ENCODE peak calls at places on chromosomes 16 and 17, in five cellular contexts. One of them, this sample, is unnamed.
A peak's percentile ranks its signal among the peaks of the same experiment; 100 is the strongest.

GRCh38 chr17:2755941-2756724 is 6.7 kb upstream of the CCDC92B start:
- DNase-seq in adrenal gland: no peak
- DNase-seq in stomach: no peak
- DNase-seq in A549: no peak
- DNase-seq in IMR-90: no peak
- DNase-seq in this sample: no peak

GRCh38 chr16:50571786-50572185 is 23.6 kb downstream of the NKD1 start:
- DNase-seq in A549: no peak
- DNase-seq in stomach: no peak
- DNase-seq in adrenal gland: no peak
- DNase-seq in IMR-90: no peak
- DNase-seq in this sample: no peak

GRCh38 chr17:78995022-78995760 is 14.4 kb downstream of the CANT1 start:
- DNase-seq in A549: no peak
- DNase-seq in stomach: peak; percentile 26
- DNase-seq in IMR-90: no peak
- DNase-seq in adrenal gland: no peak
- DNase-seq in this sample: no peak

GRCh38 chr16:2514333-2515179 is 804 bp downstream of the ATP6V0C start:
- DNase-seq in adrenal gland: peak; percentile 55
- DNase-seq in stomach: peak; percentile 43
- DNase-seq in A549: no peak
- DNase-seq in IMR-90: no peak
- DNase-seq in this sample: no peak

GRCh38 chr16:22075776-22076175 is 16.6 kb upstream of the VWA3A start:
- DNase-seq in stomach: no peak
- DNase-seq in IMR-90: peak; percentile 19
- DNase-seq in adrenal gland: no peak
- DNase-seq in A549: no peak
- DNase-seq in this sample: no peak

GRCh38 chr16:52786105-52786504 is 239.2 kb upstream of the TOX3 start:
- DNase-seq in IMR-90: no peak
- DNase-seq in stomach: no peak
- DNase-seq in adrenal gland: no peak
- DNase-seq in A549: no peak
- DNase-seq in this sample: no peak

GRCh38 chr16:83392743-83393142 is 415.0 kb upstream of the HSBP1 start:
- DNase-seq in IMR-90: no peak
- DNase-seq in A549: no peak
- DNase-seq in stomach: no peak
- DNase-seq in adrenal gland: no peak
- DNase-seq in this sample: peak; percentile 23

GRCh38 chr16:68401871-68402747 is 46.2 kb downstream of the SMPD3 start:
- DNase-seq in adrenal gland: no peak
- DNase-seq in IMR-90: peak; percentile 68
- DNase-seq in stomach: no peak
- DNase-seq in A549: no peak
- DNase-seq in this sample: peak; percentile 83

GRCh38 chr16:57194512-57194911 is 8.4 kb downstream of the RSPRY1 start:
- DNase-seq in adrenal gland: no peak
- DNase-seq in IMR-90: peak; percentile 94
- DNase-seq in A549: peak; percentile 90
- DNase-seq in stomach: no peak
- DNase-seq in this sample: peak; percentile 57

GRCh38 chr17:48002208-48002919 is 31.5 kb downstream of the CDK5RAP3 start:
- DNase-seq in IMR-90: peak; percentile 87
- DNase-seq in A549: peak; percentile 36
- DNase-seq in stomach: no peak
- DNase-seq in adrenal gland: no peak
- DNase-seq in this sample: no peak

GRCh38 chr17:76442341-76443338 is 10.3 kb downstream of the UBE2O start:
- DNase-seq in IMR-90: peak; percentile 66
- DNase-seq in A549: no peak
- DNase-seq in adrenal gland: no peak
- DNase-seq in stomach: no peak
- DNase-seq in this sample: no peak

GRCh38 chr16:69003500-69003899 is 102.0 kb upstream of the HAS3 start:
- DNase-seq in adrenal gland: no peak
- DNase-seq in stomach: no peak
- DNase-seq in A549: no peak
- DNase-seq in IMR-90: no peak
- DNase-seq in this sample: no peak

GRCh38 chr17:32523827-32524552 is 37.2 kb downstream of the CDK5R1 start:
- DNase-seq in IMR-90: no peak
- DNase-seq in stomach: no peak
- DNase-seq in A549: no peak
- DNase-seq in adrenal gland: no peak
- DNase-seq in this sample: no peak

GRCh38 chr17:61157246-61157887 is 242.3 kb upstream of the TBX2 start:
- DNase-seq in IMR-90: peak; percentile 71
- DNase-seq in adrenal gland: peak; percentile 30
- DNase-seq in A549: peak; percentile 42
- DNase-seq in stomach: no peak
- DNase-seq in this sample: peak; percentile 39

GRCh38 chr16:19822534-19822933 is 62.1 kb downstream of the GPRC5B start:
- DNase-seq in IMR-90: peak; percentile 79
- DNase-seq in stomach: no peak
- DNase-seq in adrenal gland: no peak
- DNase-seq in A549: no peak
- DNase-seq in this sample: no peak

DNA sequence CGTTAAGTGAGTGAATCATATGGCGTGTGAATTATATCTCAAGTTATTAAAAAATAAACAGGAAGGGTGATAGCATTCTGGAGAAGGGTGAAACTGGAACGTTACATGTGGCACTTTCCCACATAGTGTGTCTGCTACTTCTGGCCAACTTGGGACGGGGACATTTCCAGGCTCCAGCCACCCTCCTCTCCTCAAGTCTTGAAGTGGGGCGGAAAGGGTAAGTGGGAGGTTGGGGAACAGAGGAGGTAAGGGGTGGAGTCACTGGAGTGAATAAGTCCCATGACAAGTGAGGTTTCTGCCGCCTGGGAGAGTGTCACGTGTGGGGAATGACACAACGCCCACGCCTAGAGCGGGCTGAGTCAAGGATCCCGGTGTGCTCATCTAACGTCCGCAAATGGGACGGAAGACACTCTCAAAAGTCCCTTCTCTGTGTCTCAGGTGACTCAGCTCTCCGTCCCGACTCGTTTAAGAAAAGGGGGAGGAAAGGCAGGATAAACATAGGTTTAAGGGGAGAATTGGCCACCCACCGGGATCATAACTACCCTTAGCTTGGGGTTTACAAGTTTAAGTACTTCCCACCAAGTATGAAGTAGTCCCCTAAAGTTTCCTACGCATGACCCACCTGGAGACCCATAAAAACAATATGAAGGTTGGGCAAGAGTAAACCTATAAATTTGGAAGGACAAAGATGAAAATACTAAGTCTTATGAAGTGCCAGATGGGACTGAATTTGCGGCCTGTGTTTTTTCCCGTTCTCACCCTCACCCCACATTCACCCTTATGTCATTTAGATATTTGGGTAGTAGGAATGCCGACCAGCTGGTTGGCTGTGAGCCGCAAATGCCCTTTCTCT is 1.2 kb upstream of the SPAG9 start:
- DNase-seq in stomach: peak; percentile 91
- DNase-seq in IMR-90: peak; percentile 94
- DNase-seq in adrenal gland: peak; percentile 96
- DNase-seq in A549: peak; percentile 99
- DNase-seq in this sample: peak; percentile 98
- TF ChIP-seq POLR2A in stomach: peak; percentile 97
- TF ChIP-seq POLR2A in IMR-90: peak; percentile 92
- TF ChIP-seq POLR2A in adrenal gland: peak; percentile 88
- TF ChIP-seq POLR2A in A549: peak; percentile 64
- TF ChIP-seq POLR2A in this sample: peak; percentile 53

GRCh38 chr17:58330544-58330996 is 2.0 kb upstream of the TSPOAP1 start:
- DNase-seq in IMR-90: no peak
- DNase-seq in A549: no peak
- DNase-seq in adrenal gland: no peak
- DNase-seq in stomach: no peak
- DNase-seq in this sample: no peak

GRCh38 chr17:58329808-58330543 is 1.4 kb upstream of the TSPOAP1 start:
- DNase-seq in A549: no peak
- DNase-seq in adrenal gland: no peak
- DNase-seq in stomach: no peak
- DNase-seq in IMR-90: no peak
- DNase-seq in this sample: no peak

GRCh38 chr17:58327363-58328194 is 1.0 kb downstream of the TSPOAP1 start:
- DNase-seq in stomach: no peak
- DNase-seq in IMR-90: no peak
- DNase-seq in A549: no peak
- DNase-seq in adrenal gland: no peak
- DNase-seq in this sample: no peak

GRCh38 chr17:58328195-58329034 is at the start of gene TSPOAP1:
- DNase-seq in IMR-90: no peak
- DNase-seq in A549: no peak
- DNase-seq in adrenal gland: peak; percentile 49
- DNase-seq in stomach: no peak
- DNase-seq in this sample: no peak

GRCh38 chr17:58329035-58329807 is 626 bp upstream of the TSPOAP1 start:
- DNase-seq in adrenal gland: peak; percentile 51
- DNase-seq in IMR-90: no peak
- DNase-seq in stomach: peak; percentile 37
- DNase-seq in A549: no peak
- DNase-seq in this sample: no peak
- TF ChIP-seq POLR2A in adrenal gland: no peak
- TF ChIP-seq POLR2A in IMR-90: no peak
- TF ChIP-seq POLR2A in stomach: no peak
- TF ChIP-seq POLR2A in A549: no peak
- TF ChIP-seq POLR2A in this sample: no peak

DNA sequence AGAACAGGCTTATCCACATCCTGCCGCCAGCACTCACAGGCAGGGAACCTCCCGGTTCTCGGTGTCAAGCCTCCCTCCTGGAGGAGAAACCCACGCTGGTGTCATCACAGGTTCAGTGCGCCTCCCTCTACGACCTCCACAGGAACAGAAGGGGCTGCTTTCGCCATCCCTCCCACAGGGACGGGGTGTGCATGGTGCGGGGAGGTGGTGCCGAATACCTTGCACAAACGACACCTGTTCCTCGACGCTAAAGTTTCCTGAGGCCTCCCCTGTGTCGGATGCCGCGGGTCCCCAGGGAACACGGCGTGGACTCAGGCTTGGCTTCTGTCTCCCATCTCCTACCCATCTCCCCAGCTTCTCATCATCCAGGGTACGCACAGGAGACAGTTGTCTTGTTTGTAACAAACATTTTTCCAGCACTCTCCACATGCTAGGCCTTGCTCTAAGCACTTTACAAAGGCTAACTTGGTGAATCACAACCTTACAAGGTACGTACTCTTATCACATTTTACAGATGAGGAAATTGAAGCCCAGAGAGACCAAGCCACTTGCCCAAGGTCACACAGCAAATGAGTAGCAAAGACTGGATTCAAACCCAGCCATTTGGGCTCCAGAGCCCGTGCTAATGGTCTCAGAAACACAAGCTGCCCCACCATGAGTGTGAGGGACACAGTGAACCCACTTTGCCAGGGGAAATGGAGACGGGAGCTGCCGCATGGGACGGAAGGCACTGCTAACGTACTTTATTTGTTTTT is 271.6 kb downstream of the C16orf95 start:
- DNase-seq in adrenal gland: no peak
- DNase-seq in IMR-90: no peak
- DNase-seq in A549: no peak
- DNase-seq in stomach: no peak
- DNase-seq in this sample: no peak
- TF ChIP-seq POLR2A in adrenal gland: no peak
- TF ChIP-seq POLR2A in IMR-90: no peak
- TF ChIP-seq POLR2A in A549: no peak
- TF ChIP-seq POLR2A in stomach: no peak
- TF ChIP-seq POLR2A in this sample: no peak

DNA sequence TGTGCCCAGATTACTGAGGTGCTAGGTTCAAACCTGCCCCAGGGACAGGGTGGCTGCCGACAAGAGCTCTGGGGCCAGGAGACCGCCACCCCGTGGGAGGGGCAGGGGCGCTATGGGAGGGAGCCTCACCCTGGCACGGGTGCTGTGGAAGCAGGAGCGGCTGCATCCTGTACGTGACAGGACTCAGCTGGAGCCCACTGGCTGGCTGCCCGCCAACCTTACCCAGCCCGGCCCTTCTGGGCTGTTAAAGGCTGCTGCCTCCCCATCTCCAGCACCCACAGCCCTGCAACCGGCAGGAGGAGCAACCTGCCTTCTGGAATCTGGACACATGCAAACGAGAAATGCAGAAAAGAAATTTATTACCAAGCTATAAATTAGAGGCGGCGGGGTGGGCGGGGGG is 11.2 kb downstream of the PAM16 start:
- DNase-seq in adrenal gland: no peak
- DNase-seq in stomach: peak; percentile 46
- DNase-seq in A549: no peak
- DNase-seq in IMR-90: peak; percentile 52
- DNase-seq in this sample: no peak
- TF ChIP-seq POLR2A in adrenal gland: no peak
- TF ChIP-seq POLR2A in stomach: no peak
- TF ChIP-seq POLR2A in A549: no peak
- TF ChIP-seq POLR2A in IMR-90: no peak
- TF ChIP-seq POLR2A in this sample: no peak

GRCh38 chr17:7888184-7888920 is at the start of gene CHD3:
- DNase-seq in A549: no peak
- DNase-seq in adrenal gland: no peak
- DNase-seq in IMR-90: peak; percentile 21
- DNase-seq in stomach: peak; percentile 61
- DNase-seq in this sample: no peak

GRCh38 chr17:7889166-7889584 is 586 bp downstream of the CHD3 start:
- DNase-seq in stomach: peak; percentile 99
- DNase-seq in adrenal gland: peak; percentile 99
- DNase-seq in A549: peak; percentile 98
- DNase-seq in IMR-90: peak; percentile 86
- DNase-seq in this sample: peak; percentile 96

GRCh38 chr17:7887038-7887481 is 1.5 kb upstream of the CHD3 start:
- DNase-seq in A549: no peak
- DNase-seq in IMR-90: no peak
- DNase-seq in stomach: no peak
- DNase-seq in adrenal gland: no peak
- DNase-seq in this sample: no peak

GRCh38 chr17:7886227-7887037 is 2.2 kb upstream of the CHD3 start:
- DNase-seq in adrenal gland: peak; percentile 33
- DNase-seq in stomach: peak; percentile 54
- DNase-seq in IMR-90: peak; percentile 7
- DNase-seq in A549: peak; percentile 69
- DNase-seq in this sample: peak; percentile 45

DNA sequence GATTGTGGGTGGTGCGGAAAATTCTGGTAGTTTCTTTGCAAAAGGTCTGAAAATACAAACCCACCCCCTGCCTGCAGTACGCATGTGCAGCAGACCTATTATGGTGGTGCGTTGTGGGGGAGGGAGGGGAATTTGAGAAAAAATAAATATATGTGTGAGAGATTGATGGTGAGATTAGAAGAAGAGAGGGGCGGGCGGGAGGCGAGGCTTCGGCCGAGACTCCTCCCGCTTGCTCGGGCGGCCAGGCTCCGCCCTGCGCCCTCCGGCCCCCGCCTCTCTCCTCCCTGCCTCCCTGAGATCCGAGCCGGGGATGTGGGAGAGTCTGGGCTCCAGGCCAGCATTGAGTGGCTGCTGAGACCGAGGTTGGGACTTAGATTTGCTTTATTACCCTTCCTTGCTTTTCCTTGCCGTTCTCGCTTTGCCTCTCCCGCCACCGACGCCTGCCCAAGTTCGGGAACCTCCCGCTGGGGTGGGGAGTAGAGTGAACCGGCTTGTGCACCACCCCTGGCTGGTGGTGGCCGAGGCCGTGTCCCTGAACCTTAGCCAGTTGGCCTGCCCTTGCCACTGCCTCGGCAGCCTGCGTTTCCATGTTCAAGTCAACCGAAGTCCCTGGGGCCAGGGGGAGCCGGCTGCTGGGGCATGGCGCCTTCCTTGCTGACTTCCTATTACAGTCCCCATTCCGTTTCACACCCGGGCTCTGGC is 956 bp upstream of the CHD3 start:
- DNase-seq in A549: peak; percentile 96
- DNase-seq in IMR-90: peak; percentile 98
- DNase-seq in stomach: peak; percentile 95
- DNase-seq in adrenal gland: peak; percentile 94
- DNase-seq in this sample: peak; percentile 91
- TF ChIP-seq POLR2A in A549: peak; percentile 75
- TF ChIP-seq POLR2A in IMR-90: peak; percentile 7
- TF ChIP-seq POLR2A in stomach: no peak
- TF ChIP-seq POLR2A in adrenal gland: no peak
- TF ChIP-seq POLR2A in this sample: no peak

This sample was measured in H54.